ENCODE peak calls at places on chromosome 16, in six cellular contexts. F is tibial artery, L is MM.1S, R is aorta, K is esophagus squamous epithelium, Y is OCI-LY7. A is an unnamed sample. For H3K4me1, the result is how much of the 10 kb centered on the place peaks cover.

GRCh38 chr16:85349413-85350145 is 237.3 kb upstream of the CIBAR2 start:
- DNase-seq in Y (no peak), L (no peak), R (no peak), F (no peak), K (no peak), A (no peak)

GRCh38 chr16:23757116-23757515 is 2.3 kb downstream of the CHP2 start:
- DNase-seq in F (no peak), R (no peak), Y (no peak), K (no peak), L (no peak), A (no peak)

GRCh38 chr16:49355923-49356665 is 17.5 kb upstream of the C16orf78 start:
- DNase-seq in K (no peak), R (peak), F (no peak), Y (no peak), L (no peak), A (no peak)

GRCh38 chr16:69909760-69910159 is 41.4 kb upstream of the CLEC18A start:
- DNase-seq in R (no peak), K (no peak), F (no peak), Y (no peak), L (no peak), A (no peak)

GRCh38 chr16:725463-726187 is 618 bp downstream of the CCDC78 start:
- DNase-seq in F (no peak), K (no peak), R (no peak), L (no peak), Y (no peak), A (no peak)

GRCh38 chr16:69894675-69895074 is 56.5 kb upstream of the CLEC18A start:
- DNase-seq in Y (no peak), F (no peak), L (no peak), R (no peak), K (no peak), A (no peak)

GRCh38 chr16:4347765-4348509 is 3.2 kb downstream of the PAM16 start:
- DNase-seq in F (no peak), Y (no peak), R (no peak), K (no peak), L (no peak), A (no peak)

GRCh38 chr16:57950382-57950781 is 20.5 kb downstream of the CNGB1 start:
- DNase-seq in L (no peak), F (no peak), K (no peak), R (no peak), Y (no peak), A (no peak)

GRCh38 chr16:82192665-82193064 is 22.6 kb upstream of the MPHOSPH6 start:
- DNase-seq in Y (peak), L (no peak), R (no peak), K (no peak), F (no peak), A (no peak)

GRCh38 chr16:11857161-11857560 is 5.8 kb upstream of the RSL1D1 start:
- DNase-seq in F (no peak), Y (no peak), R (no peak), K (no peak), L (no peak), A (no peak)

GRCh38 chr16:13883266-13883665 is 36.7 kb upstream of the ERCC4 start:
- DNase-seq in L (no peak), Y (no peak), F (no peak), R (no peak), K (no peak), A (no peak)

GRCh38 chr16:83350466-83350865 is 457.3 kb upstream of the HSBP1 start:
- DNase-seq in K (no peak), L (no peak), R (no peak), F (no peak), Y (no peak), A (no peak)

GRCh38 chr16:12874135-12874534 is 27.3 kb upstream of the SHISA9 start:
- DNase-seq in Y (no peak), R (no peak), K (no peak), F (no peak), L (no peak), A (no peak)

GRCh38 chr16:21263640-21264211 is 14.4 kb downstream of the CRYM start:
- DNase-seq in L (peak), K (no peak), Y (peak), F (no peak), R (no peak), A (no peak)

GRCh38 chr16:86772231-86772510 is 193.8 kb downstream of the FOXL1 start:
- DNase-seq in K (no peak), R (no peak), Y (no peak), F (no peak), L (no peak), A (no peak)

GRCh38 chr16:49483651-49484451 is 110.2 kb downstream of the C16orf78 start:
- DNase-seq in F (peak), R (peak), K (no peak), Y (peak), L (no peak), A (no peak)

GRCh38 chr16:81369888-81370504 is 55.2 kb downstream of the GAN start:
- DNase-seq in R (no peak), Y (no peak), L (peak), K (no peak), F (no peak), A (no peak)

GRCh38 chr16:74738134-74738541 is 36.5 kb downstream of the FA2H start:
- DNase-seq in R (no peak), L (no peak), F (no peak), Y (no peak), K (no peak), A (no peak)

GRCh38 chr16:64238576-64238975 is 883.3 kb downstream of the CDH11 start:
- DNase-seq in L (no peak), R (no peak), Y (no peak), F (no peak), K (no peak), A (no peak)

GRCh38 chr16:85461814-85462404 is 151.2 kb upstream of the GSE1 start:
- DNase-seq in R (no peak), F (no peak), K (no peak), L (no peak), Y (no peak), A (no peak)

GRCh38 chr16:3145151-3145550 is 10.3 kb downstream of the ZNF213 start:
- DNase-seq in K (no peak), R (peak), F (no peak), Y (no peak), L (no peak), A (no peak)

GRCh38 chr16:12455287-12455798 is 348.3 kb downstream of the CPPED1 start:
- DNase-seq in K (no peak), L (peak), R (peak), Y (peak), F (no peak), A (peak)

GRCh38 chr16:745739-746138 is 4.9 kb upstream of the CIAO3 start:
- DNase-seq in F (no peak), L (peak), R (no peak), K (no peak), Y (peak), A (no peak)

GRCh38 chr16:73125860-73126259 is 77.9 kb upstream of the ZFHX3 start:
- DNase-seq in L (no peak), R (no peak), F (no peak), Y (no peak), K (no peak), A (no peak)

GRCh38 chr16:84484579-84485254 is 19.7 kb downstream of the MEAK7 start:
- DNase-seq in L (peak), R (no peak), Y (peak), F (peak), K (no peak), A (no peak)

GRCh38 chr16:85611205-85611454 is 2.0 kb upstream of the GSE1 start:
- DNase-seq in F (no peak), K (no peak), Y (peak), L (no peak), R (no peak), A (no peak)

GRCh38 chr16:50462793-50463507 is 85.2 kb upstream of the NKD1 start:
- DNase-seq in L (no peak), F (peak), Y (no peak), R (no peak), K (no peak), A (no peak)

GRCh38 chr16:11631214-11631613 is 37.0 kb upstream of the SNN start:
- DNase-seq in Y (no peak), L (no peak), K (no peak), R (no peak), F (no peak), A (no peak)

GRCh38 chr16:69485361-69485760 is 60.9 kb downstream of the CYB5B start:
- DNase-seq in F (no peak), L (no peak), Y (no peak), R (no peak), K (no peak), A (no peak)

GRCh38 chr16:9091867-9092281 is 430 bp downstream of the HAPSTR1 start:
- DNase-seq in L (peak), F (peak), Y (peak), K (no peak), R (peak), A (peak)

GRCh38 chr16:68363847-68364600 is 53.2 kb downstream of the PRMT7 start:
- DNase-seq in F (no peak), Y (no peak), L (no peak), K (no peak), R (no peak), A (no peak)

GRCh38 chr16:79062336-79062735 is 538.2 kb downstream of the MAF start:
- DNase-seq in L (no peak), F (no peak), R (no peak), Y (no peak), K (no peak), A (no peak)

GRCh38 chr16:69017036-69017783 is 88.2 kb upstream of the HAS3 start:
- DNase-seq in R (no peak), K (no peak), L (no peak), Y (no peak), F (no peak), A (no peak)

GRCh38 chr16:51538707-51539604 is 387.9 kb upstream of the SALL1 start:
- DNase-seq in Y (no peak), L (no peak), K (no peak), F (no peak), R (no peak), A (no peak)

GRCh38 chr16:69566437-69567030 is 768 bp downstream of the NFAT5 start:
- DNase-seq in R (peak), L (peak), K (no peak), Y (peak), F (peak), A (peak)

DNA sequence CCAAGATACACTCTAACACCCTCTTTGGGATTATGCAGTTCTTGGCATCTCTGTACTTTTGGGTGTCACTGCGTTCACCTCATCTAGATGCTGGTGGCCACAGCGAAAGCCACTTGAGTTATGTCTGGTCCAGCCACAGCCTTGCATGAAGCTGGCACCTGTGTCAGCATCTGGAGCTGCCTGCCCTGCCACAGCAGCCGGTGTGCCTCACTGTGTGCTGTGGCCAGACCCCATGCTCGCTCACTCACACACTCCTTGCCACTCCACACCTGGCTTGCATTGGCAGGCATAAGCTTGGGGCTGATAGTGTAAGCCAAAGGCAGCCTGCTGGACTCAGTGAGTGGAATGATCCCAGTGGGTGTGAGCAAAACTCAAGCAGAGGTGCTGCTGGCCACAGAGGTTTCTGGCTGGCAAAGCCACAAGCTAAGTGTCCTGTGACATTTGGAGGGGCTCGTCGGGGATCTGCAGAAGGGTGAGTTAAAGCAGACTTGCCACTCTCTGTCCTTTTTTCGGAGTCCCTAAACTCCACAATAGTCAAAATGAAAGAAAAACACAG is 442.7 kb upstream of the CDH8 start:
- DNase-seq in Y (no peak), R (no peak), K (no peak), L (no peak), F (no peak), A (no peak)
- H3K4me3 ChIP-seq in Y (no peak), R (no peak), K (no peak), L (no peak), F (no peak), A (no peak)

DNA sequence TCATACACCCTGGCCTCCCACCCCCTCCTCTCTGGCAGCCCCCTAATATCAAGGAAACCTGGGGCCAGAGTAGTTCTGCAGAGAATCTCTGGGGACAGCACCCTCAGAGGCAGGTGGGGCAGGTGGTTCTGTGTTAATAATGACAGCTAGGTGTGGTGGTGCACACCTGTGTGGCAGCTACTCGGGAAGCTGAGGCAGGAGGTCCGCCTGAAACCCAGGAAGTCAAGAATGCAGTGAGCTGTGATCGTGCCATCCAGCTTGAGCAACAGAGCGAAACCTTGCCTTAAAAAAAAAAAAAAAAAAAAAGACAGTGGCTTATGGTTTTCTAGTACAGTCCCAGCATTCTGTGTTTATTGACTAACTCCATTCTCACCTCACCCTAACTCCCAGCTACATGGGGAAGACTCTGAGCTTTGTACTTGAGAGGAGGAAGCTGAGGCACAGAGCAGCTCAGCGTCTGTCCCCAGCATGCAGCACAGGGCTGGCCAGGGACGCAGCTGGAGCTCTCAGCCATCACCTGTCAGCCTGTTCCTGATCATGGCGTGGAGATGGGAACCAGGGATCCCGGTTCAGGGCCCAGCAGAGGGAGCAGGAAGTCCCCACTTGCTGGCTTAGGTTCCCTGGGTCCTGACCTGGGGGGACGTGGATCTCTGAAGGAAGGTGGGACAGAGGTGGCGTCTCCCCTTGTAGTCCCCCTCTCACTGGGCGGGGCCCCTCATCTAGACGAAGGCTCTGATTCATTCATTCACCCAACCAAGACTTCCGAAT is 6.1 kb downstream of the DBNDD1 start:
- DNase-seq in Y (peak), K (no peak), L (no peak), F (no peak), R (no peak), A (no peak)
- H3K4me1 ChIP-seq in Y (under half), K (under half), L (under half), F (under half), R (under half), A (under half)

GRCh38 chr16:66552288-66553143 is at the start of gene CKLF:
- DNase-seq in L (peak), R (peak), F (peak), Y (peak), K (no peak), A (peak)

GRCh38 chr16:66551788-66552287 is 538 bp upstream of the CKLF start:
- DNase-seq in F (no peak), Y (peak), K (no peak), L (peak), R (no peak), A (no peak)

GRCh38 chr16:66554492-66554891 is 2.1 kb downstream of the CKLF start:
- DNase-seq in K (no peak), R (no peak), Y (no peak), F (no peak), L (no peak), A (no peak)

GRCh38 chr16:66553223-66553622 is 847 bp downstream of the CKLF start:
- DNase-seq in K (no peak), L (peak), Y (peak), F (no peak), R (no peak), A (peak)

GRCh38 chr16:66554021-66554420 is 1.6 kb downstream of the CKLF start:
- DNase-seq in R (no peak), L (no peak), F (no peak), K (no peak), Y (no peak), A (no peak)
- H3K4me3 ChIP-seq in R (no peak), L (peak), F (no peak), K (peak), Y (peak), A (peak)

DNA sequence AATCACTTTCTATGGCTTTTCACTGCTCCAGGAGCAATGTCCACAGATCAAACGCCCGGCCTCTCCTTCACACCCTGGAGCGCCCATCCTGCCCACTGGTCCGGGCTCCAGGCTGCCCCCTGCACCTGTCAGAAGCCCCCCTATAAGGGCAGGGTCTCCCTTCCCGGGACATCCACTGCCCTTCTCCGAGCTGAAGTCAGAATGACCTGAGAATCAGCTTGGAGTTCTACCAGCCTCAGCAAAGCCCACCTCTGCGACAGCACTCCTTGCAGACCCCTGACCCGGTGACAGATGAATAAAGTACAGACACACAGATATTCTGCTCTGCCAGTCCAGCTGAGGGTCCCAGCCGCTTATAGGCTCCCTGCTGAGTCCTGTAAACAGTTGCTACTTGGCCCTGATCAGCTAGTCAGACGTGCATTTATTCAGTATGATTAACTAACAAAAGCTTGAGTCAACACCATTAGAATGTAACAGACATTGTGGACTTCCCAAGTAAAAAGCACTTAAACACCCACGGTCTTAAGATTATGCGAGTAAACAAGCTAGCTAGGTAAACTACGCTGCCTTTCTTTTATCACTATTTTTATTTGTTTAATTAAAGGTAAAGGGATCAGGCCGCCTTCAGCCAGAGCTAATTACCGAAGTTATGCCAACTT is 4.8 kb downstream of the SLC7A5 start:
- DNase-seq in K (no peak), R (no peak), Y (no peak), L (no peak), F (no peak), A (no peak)
- H3K4me1 ChIP-seq in K (under half), R (under half), Y (half or more), L (under half), F (under half), A (under half)